ENCODE peak calls at places on chromosomes 13 and 19, in four cellular contexts. One of them, this sample, is unnamed.

GRCh38 chr13:35954207-35954560 is 177.0 kb downstream of the DCLK1 start:
- DNase-seq in head of caudate nucleus: no peak
- DNase-seq in stimulated activated CD4-positive, alpha-beta T cell treated with anti-CD3 and anti-CD28 coated beads, Interleukin-15, amount 100 ng/mL, for 48 hours: no peak
- DNase-seq in mesenteric fat pad: no peak
- DNase-seq in this sample: peak; percentile 65

GRCh38 chr19:58554494-58555368 is at the start of gene CHMP2A:
- DNase-seq in head of caudate nucleus: peak; percentile 99
- DNase-seq in stimulated activated CD4-positive, alpha-beta T cell treated with anti-CD3 and anti-CD28 coated beads, Interleukin-15, amount 100 ng/mL, for 48 hours: peak; percentile 97
- DNase-seq in mesenteric fat pad: peak; percentile 100
- DNase-seq in this sample: peak; percentile 97

GRCh38 chr13:112346899-112347229 is 29.3 kb upstream of the SPACA7 start:
- DNase-seq in head of caudate nucleus: no peak
- DNase-seq in stimulated activated CD4-positive, alpha-beta T cell treated with anti-CD3 and anti-CD28 coated beads, Interleukin-15, amount 100 ng/mL, for 48 hours: no peak
- DNase-seq in mesenteric fat pad: no peak
- DNase-seq in this sample: no peak

GRCh38 chr13:51837016-51837415 is 8.0 kb downstream of the TMEM272 start:
- DNase-seq in head of caudate nucleus: no peak
- DNase-seq in stimulated activated CD4-positive, alpha-beta T cell treated with anti-CD3 and anti-CD28 coated beads, Interleukin-15, amount 100 ng/mL, for 48 hours: no peak
- DNase-seq in mesenteric fat pad: no peak
- DNase-seq in this sample: no peak

GRCh38 chr13:86974995-86975328 is 696.2 kb upstream of the SLITRK5 start:
- DNase-seq in head of caudate nucleus: no peak
- DNase-seq in stimulated activated CD4-positive, alpha-beta T cell treated with anti-CD3 and anti-CD28 coated beads, Interleukin-15, amount 100 ng/mL, for 48 hours: no peak
- DNase-seq in mesenteric fat pad: no peak
- DNase-seq in this sample: no peak

GRCh38 chr19:47446534-47447469 is 24.9 kb downstream of the SLC8A2 start:
- DNase-seq in head of caudate nucleus: no peak
- DNase-seq in stimulated activated CD4-positive, alpha-beta T cell treated with anti-CD3 and anti-CD28 coated beads, Interleukin-15, amount 100 ng/mL, for 48 hours: no peak
- DNase-seq in mesenteric fat pad: no peak
- DNase-seq in this sample: peak; percentile 71

GRCh38 chr19:2126879-2127518 is 24.4 kb downstream of the AP3D1 start:
- DNase-seq in head of caudate nucleus: no peak
- DNase-seq in stimulated activated CD4-positive, alpha-beta T cell treated with anti-CD3 and anti-CD28 coated beads, Interleukin-15, amount 100 ng/mL, for 48 hours: no peak
- DNase-seq in mesenteric fat pad: no peak
- DNase-seq in this sample: no peak

GRCh38 chr13:75263741-75264407 is 218.1 kb downstream of the TBC1D4 start:
- DNase-seq in head of caudate nucleus: no peak
- DNase-seq in stimulated activated CD4-positive, alpha-beta T cell treated with anti-CD3 and anti-CD28 coated beads, Interleukin-15, amount 100 ng/mL, for 48 hours: no peak
- DNase-seq in mesenteric fat pad: no peak
- DNase-seq in this sample: no peak

GRCh38 chr19:33677745-33678426 is 56.1 kb downstream of the CHST8 start:
- DNase-seq in head of caudate nucleus: no peak
- DNase-seq in stimulated activated CD4-positive, alpha-beta T cell treated with anti-CD3 and anti-CD28 coated beads, Interleukin-15, amount 100 ng/mL, for 48 hours: no peak
- DNase-seq in mesenteric fat pad: peak; percentile 78
- DNase-seq in this sample: no peak

GRCh38 chr19:2517881-2518601 is 42.1 kb downstream of the GADD45B start:
- DNase-seq in head of caudate nucleus: no peak
- DNase-seq in stimulated activated CD4-positive, alpha-beta T cell treated with anti-CD3 and anti-CD28 coated beads, Interleukin-15, amount 100 ng/mL, for 48 hours: no peak
- DNase-seq in mesenteric fat pad: no peak
- DNase-seq in this sample: no peak

GRCh38 chr13:110130431-110130830 is 176.5 kb downstream of the COL4A1 start:
- DNase-seq in head of caudate nucleus: no peak
- DNase-seq in stimulated activated CD4-positive, alpha-beta T cell treated with anti-CD3 and anti-CD28 coated beads, Interleukin-15, amount 100 ng/mL, for 48 hours: no peak
- DNase-seq in mesenteric fat pad: no peak
- DNase-seq in this sample: no peak

GRCh38 chr13:108146642-108147041 is 68.7 kb downstream of the LIG4 start:
- DNase-seq in head of caudate nucleus: no peak
- DNase-seq in stimulated activated CD4-positive, alpha-beta T cell treated with anti-CD3 and anti-CD28 coated beads, Interleukin-15, amount 100 ng/mL, for 48 hours: no peak
- DNase-seq in mesenteric fat pad: no peak
- DNase-seq in this sample: no peak

GRCh38 chr13:25588336-25589060 is 216.7 kb downstream of the ATP8A2 start:
- DNase-seq in head of caudate nucleus: no peak
- DNase-seq in stimulated activated CD4-positive, alpha-beta T cell treated with anti-CD3 and anti-CD28 coated beads, Interleukin-15, amount 100 ng/mL, for 48 hours: no peak
- DNase-seq in mesenteric fat pad: no peak
- DNase-seq in this sample: no peak

GRCh38 chr19:10718205-10719196 is 622 bp downstream of the DNM2 start:
- DNase-seq in head of caudate nucleus: peak; percentile 61
- DNase-seq in stimulated activated CD4-positive, alpha-beta T cell treated with anti-CD3 and anti-CD28 coated beads, Interleukin-15, amount 100 ng/mL, for 48 hours: peak; percentile 16
- DNase-seq in mesenteric fat pad: peak; percentile 92
- DNase-seq in this sample: peak; percentile 71

GRCh38 chr13:67996101-67996500 is 766.0 kb upstream of the PCDH9 start:
- DNase-seq in head of caudate nucleus: no peak
- DNase-seq in stimulated activated CD4-positive, alpha-beta T cell treated with anti-CD3 and anti-CD28 coated beads, Interleukin-15, amount 100 ng/mL, for 48 hours: no peak
- DNase-seq in mesenteric fat pad: no peak
- DNase-seq in this sample: no peak

GRCh38 chr19:45800009-45800553 is 7.4 kb upstream of the DMWD start:
- DNase-seq in head of caudate nucleus: no peak
- DNase-seq in stimulated activated CD4-positive, alpha-beta T cell treated with anti-CD3 and anti-CD28 coated beads, Interleukin-15, amount 100 ng/mL, for 48 hours: no peak
- DNase-seq in mesenteric fat pad: no peak
- DNase-seq in this sample: no peak

GRCh38 chr13:41631296-41631965 is 174.1 kb downstream of the RGCC start:
- DNase-seq in head of caudate nucleus: no peak
- DNase-seq in stimulated activated CD4-positive, alpha-beta T cell treated with anti-CD3 and anti-CD28 coated beads, Interleukin-15, amount 100 ng/mL, for 48 hours: no peak
- DNase-seq in mesenteric fat pad: no peak
- DNase-seq in this sample: no peak

GRCh38 chr19:15563931-15564330 is 51.1 kb upstream of the CYP4F8 start:
- DNase-seq in head of caudate nucleus: no peak
- DNase-seq in stimulated activated CD4-positive, alpha-beta T cell treated with anti-CD3 and anti-CD28 coated beads, Interleukin-15, amount 100 ng/mL, for 48 hours: no peak
- DNase-seq in mesenteric fat pad: no peak
- DNase-seq in this sample: no peak

GRCh38 chr13:70108276-70108845 is at the start of gene KLHL1:
- DNase-seq in head of caudate nucleus: peak; percentile 44
- DNase-seq in stimulated activated CD4-positive, alpha-beta T cell treated with anti-CD3 and anti-CD28 coated beads, Interleukin-15, amount 100 ng/mL, for 48 hours: no peak
- DNase-seq in mesenteric fat pad: no peak
- DNase-seq in this sample: no peak

GRCh38 chr19:50796128-50796633 is 6.0 kb downstream of the ACP4 start:
- DNase-seq in head of caudate nucleus: no peak
- DNase-seq in stimulated activated CD4-positive, alpha-beta T cell treated with anti-CD3 and anti-CD28 coated beads, Interleukin-15, amount 100 ng/mL, for 48 hours: no peak
- DNase-seq in mesenteric fat pad: no peak
- DNase-seq in this sample: no peak

GRCh38 chr19:23909222-23909621 is 5.5 kb upstream of the ZNF726 start:
- DNase-seq in head of caudate nucleus: no peak
- DNase-seq in stimulated activated CD4-positive, alpha-beta T cell treated with anti-CD3 and anti-CD28 coated beads, Interleukin-15, amount 100 ng/mL, for 48 hours: no peak
- DNase-seq in mesenteric fat pad: no peak
- DNase-seq in this sample: no peak

GRCh38 chr13:97367016-97367415 is 67.0 kb upstream of the RAP2A start:
- DNase-seq in head of caudate nucleus: peak; percentile 31
- DNase-seq in stimulated activated CD4-positive, alpha-beta T cell treated with anti-CD3 and anti-CD28 coated beads, Interleukin-15, amount 100 ng/mL, for 48 hours: no peak
- DNase-seq in mesenteric fat pad: no peak
- DNase-seq in this sample: no peak

GRCh38 chr19:37362733-37363132 is 8.2 kb upstream of the ZNF527 start:
- DNase-seq in head of caudate nucleus: no peak
- DNase-seq in stimulated activated CD4-positive, alpha-beta T cell treated with anti-CD3 and anti-CD28 coated beads, Interleukin-15, amount 100 ng/mL, for 48 hours: no peak
- DNase-seq in mesenteric fat pad: no peak
- DNase-seq in this sample: no peak

GRCh38 chr19:34363094-34363493 is 1.9 kb upstream of the GPI start:
- DNase-seq in head of caudate nucleus: no peak
- DNase-seq in stimulated activated CD4-positive, alpha-beta T cell treated with anti-CD3 and anti-CD28 coated beads, Interleukin-15, amount 100 ng/mL, for 48 hours: no peak
- DNase-seq in mesenteric fat pad: no peak
- DNase-seq in this sample: no peak

GRCh38 chr19:44988896-44989563 is 12.2 kb upstream of the RELB start:
- DNase-seq in head of caudate nucleus: peak; percentile 67
- DNase-seq in stimulated activated CD4-positive, alpha-beta T cell treated with anti-CD3 and anti-CD28 coated beads, Interleukin-15, amount 100 ng/mL, for 48 hours: peak; percentile 39
- DNase-seq in mesenteric fat pad: no peak
- DNase-seq in this sample: peak; percentile 50

GRCh38 chr13:70353096-70353495 is 244.8 kb upstream of the KLHL1 start:
- DNase-seq in head of caudate nucleus: no peak
- DNase-seq in stimulated activated CD4-positive, alpha-beta T cell treated with anti-CD3 and anti-CD28 coated beads, Interleukin-15, amount 100 ng/mL, for 48 hours: no peak
- DNase-seq in mesenteric fat pad: no peak
- DNase-seq in this sample: no peak

GRCh38 chr19:46722004-46722380 is 5.1 kb upstream of the PRKD2 start:
- DNase-seq in head of caudate nucleus: no peak
- DNase-seq in stimulated activated CD4-positive, alpha-beta T cell treated with anti-CD3 and anti-CD28 coated beads, Interleukin-15, amount 100 ng/mL, for 48 hours: no peak
- DNase-seq in mesenteric fat pad: no peak
- DNase-seq in this sample: no peak

GRCh38 chr13:23750383-23751121 is 138.6 kb downstream of the MIPEP start:
- DNase-seq in head of caudate nucleus: no peak
- DNase-seq in stimulated activated CD4-positive, alpha-beta T cell treated with anti-CD3 and anti-CD28 coated beads, Interleukin-15, amount 100 ng/mL, for 48 hours: no peak
- DNase-seq in mesenteric fat pad: no peak
- DNase-seq in this sample: no peak

GRCh38 chr19:1173160-1173844 is 766 bp downstream of the SBNO2 start:
- DNase-seq in head of caudate nucleus: peak; percentile 10
- DNase-seq in stimulated activated CD4-positive, alpha-beta T cell treated with anti-CD3 and anti-CD28 coated beads, Interleukin-15, amount 100 ng/mL, for 48 hours: no peak
- DNase-seq in mesenteric fat pad: peak; percentile 90
- DNase-seq in this sample: no peak

GRCh38 chr19:36041831-36042230 is 9.2 kb upstream of the CLIP3 start:
- DNase-seq in head of caudate nucleus: peak; percentile 40
- DNase-seq in stimulated activated CD4-positive, alpha-beta T cell treated with anti-CD3 and anti-CD28 coated beads, Interleukin-15, amount 100 ng/mL, for 48 hours: no peak
- DNase-seq in mesenteric fat pad: no peak
- DNase-seq in this sample: no peak

GRCh38 chr13:25085125-25085742 is 10.7 kb upstream of the PABPC3 start:
- DNase-seq in head of caudate nucleus: peak; percentile 83
- DNase-seq in stimulated activated CD4-positive, alpha-beta T cell treated with anti-CD3 and anti-CD28 coated beads, Interleukin-15, amount 100 ng/mL, for 48 hours: no peak
- DNase-seq in mesenteric fat pad: no peak
- DNase-seq in this sample: peak; percentile 71

GRCh38 chr13:34416833-34417425 is 525.1 kb upstream of the NBEA start:
- DNase-seq in head of caudate nucleus: no peak
- DNase-seq in stimulated activated CD4-positive, alpha-beta T cell treated with anti-CD3 and anti-CD28 coated beads, Interleukin-15, amount 100 ng/mL, for 48 hours: no peak
- DNase-seq in mesenteric fat pad: no peak
- DNase-seq in this sample: peak; percentile 34

GRCh38 chr19:52270266-52270885 is 989 bp downstream of the ZNF766 start:
- DNase-seq in head of caudate nucleus: peak; percentile 18
- DNase-seq in stimulated activated CD4-positive, alpha-beta T cell treated with anti-CD3 and anti-CD28 coated beads, Interleukin-15, amount 100 ng/mL, for 48 hours: no peak
- DNase-seq in mesenteric fat pad: no peak
- DNase-seq in this sample: no peak